ENCODE peak calls at places on chromosomes 11 and 22, in four cellular contexts. Q is AG08395, S is kidney, G is cerebellum. I is an unnamed sample.

GRCh38 chr11:10693509-10694071 is at the start of gene IRAG1:
- DNase-seq in Q (peak; percentile 69), S (peak; percentile 93), G (peak; percentile 33), I (peak; percentile 49)

GRCh38 chr11:112632866-112633505 is 328.2 kb upstream of the NCAM1 start:
- DNase-seq in Q (no peak), S (no peak), G (no peak), I (no peak)

GRCh38 chr22:22591348-22592299 is 32.6 kb upstream of the PRAME start:
- DNase-seq in Q (no peak), S (no peak), G (no peak), I (no peak)

GRCh38 chr11:61815790-61816735 is 740 bp downstream of the FADS1 start:
- DNase-seq in Q (peak; percentile 65), S (peak; percentile 91), G (peak; percentile 68), I (peak; percentile 79)

GRCh38 chr11:3622521-3622920 is 19.3 kb downstream of the ART5 start:
- DNase-seq in Q (no peak), S (no peak), G (no peak), I (no peak)

GRCh38 chr11:22624742-22625447 is 728 bp downstream of the FANCF start:
- DNase-seq in Q (peak; percentile 35), S (peak; percentile 86), G (peak; percentile 45), I (peak; percentile 78)

GRCh38 chr11:129590753-129591475 is 215.3 kb downstream of the BARX2 start:
- DNase-seq in Q (no peak), S (no peak), G (no peak), I (no peak)

GRCh38 chr11:19739872-19740271 is 27.2 kb downstream of the NAV2 start:
- DNase-seq in Q (no peak), S (no peak), G (no peak), I (no peak)

GRCh38 chr22:31439805-31440204 is 40.4 kb downstream of the DRG1 start:
- DNase-seq in Q (no peak), S (no peak), G (no peak), I (no peak)

GRCh38 chr11:61793084-61793828 is 545 bp downstream of the FEN1 start:
- DNase-seq in Q (no peak), S (no peak), G (no peak), I (no peak)

GRCh38 chr11:22208151-22208858 is 15.4 kb downstream of the ANO5 start:
- DNase-seq in Q (no peak), S (no peak), G (no peak), I (no peak)

GRCh38 chr11:117410861-117411725 is 83.4 kb downstream of the CEP164 start:
- DNase-seq in Q (no peak), S (no peak), G (peak; percentile 27), I (no peak)

I was measured in lower lobe of right lung.